ENCODE peak calls at places on chromosomes 7 and 10, in nine cellular contexts. T is CD4-positive, CD25-positive, alpha-beta regulatory T cell; R is AG09319; M is amygdala; Z is kidney; I is endodermal cell; A is central memory CD4-positive, alpha-beta T cell; W is glomerular endothelial cell; J is GM13977. X is an unnamed sample.

GRCh38 chr10:62916157-62916603 is 100.0 kb upstream of the EGR2 start:
- DNase-seq in A (no peak), T (no peak), R (peak; percentile 16), Z (no peak), W (no peak), I (no peak), M (no peak), J (no peak), X (no peak)

GRCh38 chr10:71737356-71738172 is 18.0 kb upstream of the C10orf105 start:
- DNase-seq in T (no peak), J (no peak), M (no peak), Z (no peak), W (no peak), R (no peak), I (no peak), A (no peak), X (no peak)

GRCh38 chr10:13907570-13907969 is 320.8 kb downstream of the PRPF18 start:
- DNase-seq in R (no peak), Z (no peak), J (no peak), W (no peak), A (no peak), M (no peak), I (no peak), T (no peak), X (no peak)

GRCh38 chr10:30039988-30040387 is 19.4 kb downstream of the JCAD start:
- DNase-seq in M (no peak), J (no peak), R (no peak), T (no peak), W (no peak), A (no peak), Z (no peak), I (no peak), X (no peak)

GRCh38 chr10:89241491-89242339 is 9.9 kb downstream of the LIPA start:
- DNase-seq in R (peak; percentile 36), A (no peak), W (no peak), I (no peak), T (no peak), M (no peak), Z (no peak), J (no peak), X (no peak)

GRCh38 chr10:14153570-14154055 is 177.1 kb downstream of the FRMD4A start:
- DNase-seq in I (peak; percentile 68), M (no peak), A (no peak), T (no peak), R (no peak), W (peak; percentile 7), J (no peak), Z (peak; percentile 59), X (no peak)

GRCh38 chr10:113504423-113504822 is 48.4 kb upstream of the HABP2 start:
- DNase-seq in W (no peak), M (no peak), R (no peak), J (no peak), A (no peak), Z (no peak), T (no peak), I (no peak), X (no peak)

GRCh38 chr7:107505997-107506682 is 36.3 kb downstream of the GPR22 start:
- DNase-seq in I (no peak), M (no peak), J (no peak), A (no peak), R (no peak), T (no peak), Z (no peak), W (no peak), X (no peak)

GRCh38 chr7:149878523-149878921 is 4.8 kb downstream of the ATP6V0E2 start:
- DNase-seq in R (no peak), M (no peak), A (no peak), Z (peak; percentile 70), T (no peak), J (no peak), W (no peak), I (peak; percentile 28), X (no peak)

GRCh38 chr7:92631067-92631829 is 41.1 kb upstream of the FAM133B start:
- DNase-seq in J (no peak), W (no peak), M (no peak), I (no peak), T (no peak), Z (no peak), A (no peak), R (no peak), X (no peak)